ENCODE peak calls at places on chromosome 17, in nine cellular contexts. C is prostate gland, Q is GM23338, O is transverse colon, E is SK-N-SH, R is HCT116, Y is H1, T is GM12878, Z is K562. A is an unnamed sample.

GRCh38 chr17:50863221-50863843 is 2.8 kb downstream of the TOB1 start:
- DNase-seq in Q (peak), O (peak), T (no peak), Z (no peak), Y (peak), C (peak), R (peak), E (peak), A (no peak)

GRCh38 chr17:77426676-77427386 is 286.1 kb downstream of the SEC14L1 start:
- DNase-seq in C (no peak), O (no peak), E (no peak), Y (no peak), R (no peak), Z (no peak), T (no peak), Q (no peak), A (no peak)

GRCh38 chr17:3845361-3845753 is 689 bp downstream of the NCBP3 start:
- DNase-seq in R (no peak), C (no peak), O (peak), Z (no peak), Y (no peak), Q (no peak), T (no peak), E (no peak), A (no peak)

GRCh38 chr17:61770752-61771533 is 92.4 kb downstream of the BRIP1 start:
- DNase-seq in C (no peak), Z (no peak), T (no peak), R (no peak), Y (no peak), Q (no peak), E (no peak), O (no peak), A (no peak)

GRCh38 chr17:33987162-33987561 is 267.9 kb upstream of the CCL2 start:
- DNase-seq in Z (no peak), O (peak), E (no peak), T (no peak), Y (no peak), C (no peak), R (no peak), Q (no peak), A (no peak)

GRCh38 chr17:81991684-81992513 is 14.5 kb downstream of the ASPSCR1 start:
- DNase-seq in Y (no peak), E (peak), O (peak), Z (no peak), R (no peak), Q (no peak), C (peak), T (no peak), A (no peak)

GRCh38 chr17:67239597-67239996 is 5.4 kb downstream of the HELZ start:
- DNase-seq in Z (no peak), E (no peak), T (no peak), C (no peak), Q (no peak), O (no peak), R (no peak), Y (no peak), A (no peak)

GRCh38 chr17:8995711-8996110 is 25.6 kb upstream of the NTN1 start:
- DNase-seq in R (no peak), C (no peak), Y (no peak), Q (peak), T (no peak), O (no peak), Z (no peak), E (no peak), A (no peak)

GRCh38 chr17:16027708-16028584 is 28.3 kb downstream of the TTC19 start:
- DNase-seq in O (no peak), Q (no peak), Z (peak), T (peak), R (peak), C (no peak), Y (no peak), E (no peak), A (no peak)

GRCh38 chr17:6523330-6523729 is 33.0 kb downstream of the PITPNM3 start:
- DNase-seq in R (peak), O (no peak), E (no peak), C (no peak), Q (peak), Z (no peak), T (no peak), Y (no peak), A (no peak)

GRCh38 chr17:40323317-40323716 is 14.3 kb downstream of the RARA start:
- DNase-seq in Z (no peak), Q (no peak), Y (no peak), R (no peak), T (no peak), C (no peak), E (no peak), O (no peak), A (no peak)

GRCh38 chr17:40322417-40323315 is 13.7 kb downstream of the RARA start:
- DNase-seq in R (peak), O (peak), Z (peak), Y (no peak), Q (peak), T (peak), E (peak), C (no peak), A (peak)

GRCh38 chr17:40321502-40322416 is 12.8 kb downstream of the RARA start:
- DNase-seq in Y (no peak), E (no peak), R (no peak), Z (no peak), C (no peak), O (peak), T (no peak), Q (no peak), A (no peak)

GRCh38 chr17:40325156-40326013 is 16.4 kb downstream of the RARA start:
- DNase-seq in O (no peak), E (no peak), C (no peak), Y (no peak), T (no peak), R (no peak), Q (no peak), Z (no peak), A (no peak)

GRCh38 chr17:40323731-40324650 is 15.0 kb downstream of the RARA start:
- DNase-seq in R (no peak), E (no peak), Y (no peak), O (peak), Z (no peak), Q (no peak), C (no peak), T (no peak), A (no peak)
- TF ChIP-seq POLR2AphosphoS5 in R (no peak), E (no peak), Y (no peak), O (no peak), Z (no peak), Q (no peak), C (no peak), T (peak), A (no peak)

DNA sequence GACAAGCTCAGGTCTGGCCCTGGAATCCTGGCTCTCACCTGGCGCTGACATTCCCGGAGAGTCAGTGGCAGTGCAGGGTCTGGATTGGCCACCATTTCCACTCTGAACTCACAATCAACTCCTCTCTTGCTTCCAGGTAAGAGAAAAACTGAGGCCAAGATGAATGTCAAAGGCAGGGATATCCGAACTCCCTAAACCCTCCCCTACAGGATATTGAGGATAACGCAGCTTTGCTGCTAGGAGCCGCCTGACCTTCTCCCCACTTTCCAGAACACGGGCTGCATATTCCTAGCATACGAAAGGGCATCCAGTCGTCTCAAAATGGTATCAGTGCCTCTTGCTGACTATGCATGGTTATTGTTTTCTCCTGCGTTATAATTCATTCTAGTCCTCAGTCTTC is 473.4 kb downstream of the SOX9 start:
- DNase-seq in Y (no peak), Z (no peak), R (no peak), E (no peak), O (no peak), Q (peak), C (no peak), T (no peak), A (no peak)
- H3K27ac ChIP-seq in Y (no peak), Z (no peak), R (no peak), E (no peak), O (no peak), Q (no peak), C (no peak), T (no peak), A (no peak)

GRCh38 chr17:30376621-30377452 is 1.9 kb upstream of the CPD start:
- DNase-seq in Q (no peak), T (peak), Y (no peak), C (peak), R (no peak), E (no peak), Z (no peak), O (no peak), A (peak)
- H3K4me3 ChIP-seq in Q (no peak), T (peak), Y (no peak), C (no peak), R (no peak), E (no peak), Z (no peak), O (no peak), A (peak)

GRCh38 chr17:18182978-18183333 is 672 bp upstream of the ALKBH5 start:
- DNase-seq in C (peak), R (no peak), Y (peak), E (peak), Q (no peak), O (peak), T (no peak), Z (peak), A (no peak)
- TF ChIP-seq POLR2AphosphoS5 in C (no peak), R (peak), Y (peak), E (no peak), Q (no peak), O (no peak), T (peak), Z (peak), A (peak)

GRCh38 chr17:79279320-79279719 is 204.7 kb downstream of the ENGASE start:
- DNase-seq in T (no peak), Z (no peak), E (no peak), Q (no peak), C (no peak), R (no peak), Y (no peak), O (no peak), A (no peak)
- H3K27ac ChIP-seq in T (no peak), Z (no peak), E (no peak), Q (no peak), C (no peak), R (no peak), Y (no peak), O (no peak), A (no peak)

DNA sequence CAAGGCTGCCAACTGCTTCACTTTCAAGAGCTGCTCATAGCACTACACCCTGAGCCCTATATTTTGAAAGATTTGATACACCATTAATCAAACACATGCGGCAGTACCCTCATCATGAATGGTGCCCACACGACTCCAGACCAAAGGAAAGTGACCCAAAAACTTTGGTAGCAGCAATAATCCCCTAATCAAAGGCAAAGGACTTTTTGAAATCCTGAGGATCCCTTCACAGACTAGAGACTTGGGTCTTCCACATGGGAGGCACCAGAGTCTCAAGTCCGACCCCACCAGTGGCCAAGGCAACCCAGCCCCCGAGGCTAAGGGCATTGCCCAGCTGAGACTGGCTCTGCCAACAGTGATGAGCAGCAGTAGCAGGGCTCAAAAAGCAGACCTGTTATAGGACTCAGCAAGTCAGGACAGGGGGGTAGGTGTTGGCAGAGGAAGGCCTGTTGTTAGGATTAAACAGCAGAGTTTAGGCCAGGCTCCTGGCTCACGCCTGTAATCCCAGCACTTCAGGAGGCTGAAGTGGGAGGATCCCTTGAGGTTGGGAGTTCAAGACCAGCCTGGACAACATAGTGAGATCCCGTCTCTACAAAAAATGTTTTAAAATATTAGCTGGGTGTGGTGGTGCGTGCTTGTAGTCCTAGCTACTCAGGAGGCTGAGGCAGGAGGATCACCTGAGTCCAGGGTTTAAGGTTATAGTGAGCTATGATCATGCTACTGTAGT is 3.2 kb downstream of the TRIM25 start:
- DNase-seq in O (no peak), T (no peak), Z (no peak), E (no peak), R (no peak), Y (no peak), C (no peak), Q (no peak), A (no peak)
- H3K4me3 ChIP-seq in O (peak), T (peak), Z (peak), E (no peak), R (no peak), Y (no peak), C (no peak), Q (no peak), A (no peak)

GRCh38 chr17:62995377-62995885 is 29.4 kb downstream of the TANC2 start:
- DNase-seq in R (peak), O (peak), E (peak), Y (no peak), T (no peak), Z (peak), Q (peak), C (no peak), A (peak)
- TF ChIP-seq POLR2AphosphoS5 in R (no peak), O (no peak), E (no peak), Y (no peak), T (no peak), Z (no peak), Q (no peak), C (no peak), A (no peak)

GRCh38 chr17:11952610-11953009 is 44.7 kb downstream of the ZNF18 start:
- DNase-seq in R (no peak), O (no peak), Z (no peak), Y (no peak), T (no peak), C (no peak), E (no peak), Q (no peak), A (no peak)

GRCh38 chr17:11953924-11954323 is 43.4 kb downstream of the ZNF18 start:
- DNase-seq in C (no peak), E (no peak), O (no peak), Y (no peak), T (no peak), Z (no peak), Q (no peak), R (no peak), A (no peak)

GRCh38 chr17:11954961-11955360 is 42.3 kb downstream of the ZNF18 start:
- DNase-seq in C (no peak), T (no peak), R (no peak), Y (no peak), Q (no peak), Z (no peak), E (no peak), O (no peak), A (no peak)

GRCh38 chr17:11948791-11949190 is 48.5 kb downstream of the ZNF18 start:
- DNase-seq in O (no peak), C (peak), Q (no peak), Y (no peak), Z (no peak), R (peak), T (no peak), E (no peak), A (no peak)

DNA sequence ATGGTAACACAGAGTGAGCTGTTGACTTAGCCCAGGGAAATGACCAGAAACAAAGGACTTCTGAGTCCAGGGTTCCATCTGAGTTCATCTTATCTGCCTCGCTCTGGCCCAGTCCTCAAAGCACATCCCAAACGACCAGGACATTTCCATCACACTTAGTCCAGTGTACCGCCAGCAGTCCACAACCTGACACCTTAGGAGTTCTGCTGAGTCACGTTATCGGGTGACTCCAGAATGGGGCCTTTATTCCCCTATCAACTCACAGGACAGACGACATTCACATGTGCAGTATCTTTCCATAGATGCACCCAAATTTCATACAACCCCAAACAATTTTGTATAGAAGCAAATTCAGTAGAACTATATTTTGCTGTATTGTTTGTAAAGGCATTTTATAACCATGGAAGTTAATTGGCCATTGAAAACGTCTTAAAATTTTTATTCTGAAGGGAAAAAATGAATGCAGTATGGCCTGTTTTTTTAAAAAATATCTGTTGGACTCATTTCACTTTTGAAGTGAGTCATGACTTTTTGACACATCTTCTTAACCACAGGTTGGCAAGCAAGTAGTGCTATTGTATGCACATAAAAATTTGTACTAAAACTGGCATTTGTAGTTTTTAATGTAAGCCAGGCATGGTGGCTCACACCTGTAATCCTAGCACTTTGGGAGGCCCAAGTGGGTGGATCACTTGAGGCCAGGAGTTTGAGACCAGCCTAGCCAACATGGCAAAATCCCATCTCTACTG is 46.3 kb downstream of the ZNF18 start:
- DNase-seq in R (no peak), O (no peak), E (no peak), T (no peak), Q (no peak), C (no peak), Z (peak), Y (no peak), A (no peak)
- H3K27ac ChIP-seq in R (no peak), O (no peak), E (no peak), T (no peak), Q (no peak), C (no peak), Z (no peak), Y (no peak), A (no peak)

A was measured in SK-N-MC.